ENCODE peak calls at places on chromosomes 11 and 22, in six cellular contexts. Z is CD8-positive, alpha-beta T cell; E is cardiac muscle cell; A is SK-N-SH; W is HCT116; O is right atrium auricular region. D is an unnamed sample.

GRCh38 chr11:106304274-106304673 is 226.8 kb downstream of the AASDHPPT start:
- DNase-seq in Z (no peak), E (no peak), A (no peak), W (no peak), O (no peak), D (no peak)

GRCh38 chr11:105109855-105110750 is 29.5 kb downstream of the CARD18 start:
- DNase-seq in Z (no peak), E (no peak), A (no peak), W (no peak), O (no peak), D (no peak)

GRCh38 chr11:13831707-13832106 is 130.8 kb upstream of the SPON1 start:
- DNase-seq in Z (no peak), E (no peak), A (no peak), W (no peak), O (no peak), D (no peak)

GRCh38 chr11:125110996-125111340 is 458 bp downstream of the TMEM218 start:
- DNase-seq in Z (no peak), E (peak), A (peak), W (no peak), O (no peak), D (no peak)

GRCh38 chr11:72609045-72609444 is 65.2 kb downstream of the PDE2A start:
- DNase-seq in Z (no peak), E (no peak), A (no peak), W (no peak), O (no peak), D (no peak)

GRCh38 chr11:10544491-10545470 is 3.8 kb upstream of the RNF141 start:
- DNase-seq in Z (no peak), E (no peak), A (no peak), W (no peak), O (no peak), D (no peak)

GRCh38 chr22:21937821-21938070 is 14.9 kb downstream of the PPM1F start:
- DNase-seq in Z (no peak), E (no peak), A (no peak), W (no peak), O (peak), D (no peak)

GRCh38 chr22:25016311-25016710 is 63.8 kb downstream of the KIAA1671 start:
- DNase-seq in Z (no peak), E (no peak), A (no peak), W (no peak), O (no peak), D (no peak)

GRCh38 chr22:24894998-24895397 is 51.5 kb downstream of the LHFPL7 start:
- DNase-seq in Z (no peak), E (peak), A (peak), W (peak), O (peak), D (no peak)

GRCh38 chr11:77069336-77069968 is 2.7 kb downstream of the CAPN5 start:
- DNase-seq in Z (no peak), E (no peak), A (no peak), W (no peak), O (peak), D (no peak)

GRCh38 chr11:66823700-66824099 is 19.5 kb upstream of the RCE1 start:
- DNase-seq in Z (no peak), E (no peak), A (no peak), W (no peak), O (no peak), D (no peak)

GRCh38 chr11:86737752-86738151 is 62.6 kb upstream of the PRSS23 start:
- DNase-seq in Z (no peak), E (no peak), A (no peak), W (no peak), O (no peak), D (no peak)

GRCh38 chr22:25775501-25775900 is 33.5 kb downstream of the MYO18B start:
- DNase-seq in Z (no peak), E (no peak), A (peak), W (no peak), O (no peak), D (no peak)

GRCh38 chr11:108034952-108035351 is 26.3 kb downstream of the CUL5 start:
- DNase-seq in Z (no peak), E (no peak), A (no peak), W (no peak), O (no peak), D (no peak)

GRCh38 chr11:107719062-107719461 is 7.2 kb upstream of the SLN start:
- DNase-seq in Z (no peak), E (no peak), A (no peak), W (no peak), O (no peak), D (no peak)

GRCh38 chr11:32586576-32587190 is 3.1 kb downstream of the EIF3M start:
- DNase-seq in Z (no peak), E (peak), A (peak), W (peak), O (no peak), D (no peak)

GRCh38 chr11:63683133-63683991 is 2.1 kb downstream of the RTN3 start:
- DNase-seq in Z (no peak), E (no peak), A (no peak), W (no peak), O (no peak), D (no peak)

GRCh38 chr22:37661160-37661924 is 2.8 kb downstream of the PDXP start:
- DNase-seq in Z (no peak), E (peak), A (peak), W (no peak), O (no peak), D (no peak)

GRCh38 chr22:40001800-40002577 is 7.2 kb downstream of the FAM83F start:
- DNase-seq in Z (no peak), E (no peak), A (no peak), W (no peak), O (no peak), D (no peak)

GRCh38 chr11:133162228-133162627 is 370.1 kb downstream of the OPCML start:
- DNase-seq in Z (no peak), E (no peak), A (no peak), W (no peak), O (no peak), D (no peak)

GRCh38 chr22:28051787-28052356 is 132.8 kb upstream of the PITPNB start:
- DNase-seq in Z (no peak), E (peak), A (peak), W (peak), O (peak), D (peak)

GRCh38 chr11:92050305-92050704 is 174.3 kb upstream of the FAT3 start:
- DNase-seq in Z (no peak), E (no peak), A (no peak), W (no peak), O (no peak), D (no peak)

GRCh38 chr22:24386814-24387550 is 40.4 kb upstream of the ADORA2A start:
- DNase-seq in Z (no peak), E (no peak), A (no peak), W (no peak), O (no peak), D (no peak)

GRCh38 chr11:111526501-111526900 is 11.9 kb downstream of the HOATZ start:
- DNase-seq in Z (no peak), E (no peak), A (no peak), W (no peak), O (no peak), D (no peak)

GRCh38 chr11:111527279-111527678 is 12.7 kb downstream of the HOATZ start:
- DNase-seq in Z (no peak), E (no peak), A (no peak), W (no peak), O (no peak), D (no peak)

GRCh38 chr11:111530091-111530490 is 10.4 kb upstream of the LAYN start:
- DNase-seq in Z (no peak), E (no peak), A (no peak), W (no peak), O (no peak), D (no peak)

GRCh38 chr11:111531156-111531555 is 9.4 kb upstream of the LAYN start:
- DNase-seq in Z (no peak), E (no peak), A (no peak), W (no peak), O (no peak), D (no peak)

GRCh38 chr11:111528557-111528956 is 12.0 kb upstream of the LAYN start:
- DNase-seq in Z (no peak), E (no peak), A (no peak), W (no peak), O (no peak), D (no peak)
- TF ChIP-seq CTCF in Z (no peak), E (no peak), A (peak), W (peak), O (no peak), D (no peak)

GRCh38 chr11:34997872-34998548 is 81.6 kb downstream of the PDHX start:
- DNase-seq in Z (no peak), E (no peak), A (peak), W (no peak), O (no peak), D (no peak)
- TF ChIP-seq CTCF in Z (peak), E (peak), A (peak), W (peak), O (peak), D (peak)

GRCh38 chr11:35146074-35146521 is 7.1 kb downstream of the CD44 start:
- DNase-seq in Z (no peak), E (no peak), A (no peak), W (no peak), O (no peak), D (no peak)

GRCh38 chr11:35144811-35145210 is 5.8 kb downstream of the CD44 start:
- DNase-seq in Z (no peak), E (no peak), A (no peak), W (no peak), O (no peak), D (no peak)

GRCh38 chr11:35146711-35147110 is 7.7 kb downstream of the CD44 start:
- DNase-seq in Z (no peak), E (no peak), A (no peak), W (no peak), O (no peak), D (no peak)

GRCh38 chr11:35144103-35144741 is 5.3 kb downstream of the CD44 start:
- DNase-seq in Z (peak), E (no peak), A (no peak), W (no peak), O (no peak), D (no peak)

DNA sequence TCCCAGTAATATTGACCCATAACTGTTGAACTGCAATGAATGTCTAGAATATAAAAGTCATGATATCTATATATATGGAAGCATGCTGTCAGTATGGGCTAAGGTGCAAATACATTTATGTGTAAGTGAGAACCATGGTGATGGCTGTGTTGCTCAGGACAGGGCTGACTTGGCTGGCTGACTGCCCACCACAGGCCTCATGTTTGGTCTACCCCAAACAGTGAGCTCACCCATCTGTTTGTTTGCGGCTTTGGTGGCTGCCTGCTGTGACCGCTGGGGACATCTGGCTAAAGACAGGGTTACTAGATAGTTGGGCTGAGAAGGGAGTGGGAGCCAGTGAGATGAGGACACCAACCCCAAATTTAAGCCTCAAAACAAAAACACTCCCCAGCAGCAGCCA is 6.3 kb downstream of the CD44 start:
- DNase-seq in Z (no peak), E (no peak), A (no peak), W (no peak), O (no peak), D (no peak)
- TF ChIP-seq CTCF in Z (no peak), E (no peak), A (no peak), W (no peak), O (no peak), D (no peak)

GRCh38 chr11:1534171-1534570 is 37.9 kb downstream of the DUSP8 start:
- DNase-seq in Z (no peak), E (no peak), A (no peak), W (no peak), O (no peak), D (no peak)
- TF ChIP-seq CTCF in Z (no peak), E (no peak), A (no peak), W (no peak), O (no peak), D (no peak)

DNA sequence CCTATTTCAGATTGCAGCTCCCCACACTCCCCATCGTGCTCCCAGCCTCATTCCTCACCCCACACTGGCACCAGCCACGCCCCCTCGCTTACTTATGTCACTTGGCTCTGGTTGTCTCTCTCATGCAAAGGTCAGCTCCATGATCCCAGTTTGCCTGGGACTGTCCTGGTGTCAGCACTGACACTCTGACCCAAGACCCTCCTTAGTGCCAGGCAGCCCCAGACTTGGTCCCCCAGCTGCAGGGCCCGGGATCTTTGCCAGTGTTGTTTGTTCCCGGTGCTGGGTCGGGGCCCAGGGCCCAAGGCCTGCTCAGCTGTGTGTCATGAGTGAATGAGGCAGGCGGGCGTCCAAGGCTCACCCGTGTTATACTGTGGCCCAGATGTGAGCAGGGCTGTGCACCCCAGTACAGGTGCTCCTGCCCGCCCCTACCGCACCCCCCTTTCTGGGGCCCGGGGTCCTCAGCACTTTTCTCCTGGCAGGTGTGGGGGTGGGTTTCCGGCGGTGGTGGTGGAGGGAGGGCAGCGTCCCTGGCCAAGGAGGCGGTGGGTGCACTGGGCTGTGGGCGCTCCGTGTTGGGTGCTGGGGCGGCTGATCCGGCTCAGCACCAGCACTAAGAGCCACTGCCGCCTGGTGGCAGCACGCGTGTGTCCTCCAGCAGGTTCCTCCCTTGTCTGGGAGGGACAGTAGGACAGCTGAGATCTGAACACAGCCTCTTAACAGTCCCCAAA is 19.5 kb downstream of the IL17REL start:
- DNase-seq in Z (peak), E (peak), A (peak), W (no peak), O (no peak), D (peak)
- TF ChIP-seq CTCF in Z (peak), E (peak), A (peak), W (peak), O (peak), D (peak)

GRCh38 chr11:94107363-94107762 is 21.3 kb upstream of the PANX1 start:
- DNase-seq in Z (no peak), E (no peak), A (no peak), W (no peak), O (no peak), D (no peak)
- TF ChIP-seq CTCF in Z (no peak), E (peak), A (no peak), W (peak), O (no peak), D (no peak)

GRCh38 chr22:32411829-32412592 is at the start of gene RTCB:
- DNase-seq in Z (peak), E (peak), A (peak), W (peak), O (peak), D (peak)

GRCh38 chr22:32410459-32410858 is 1.6 kb downstream of the RTCB start:
- DNase-seq in Z (no peak), E (no peak), A (no peak), W (no peak), O (no peak), D (no peak)

GRCh38 chr22:32411388-32411787 is 659 bp downstream of the RTCB start:
- DNase-seq in Z (no peak), E (no peak), A (peak), W (no peak), O (no peak), D (no peak)

GRCh38 chr22:32416556-32417085 is 4.6 kb upstream of the RTCB start:
- DNase-seq in Z (no peak), E (no peak), A (no peak), W (no peak), O (no peak), D (no peak)

DNA sequence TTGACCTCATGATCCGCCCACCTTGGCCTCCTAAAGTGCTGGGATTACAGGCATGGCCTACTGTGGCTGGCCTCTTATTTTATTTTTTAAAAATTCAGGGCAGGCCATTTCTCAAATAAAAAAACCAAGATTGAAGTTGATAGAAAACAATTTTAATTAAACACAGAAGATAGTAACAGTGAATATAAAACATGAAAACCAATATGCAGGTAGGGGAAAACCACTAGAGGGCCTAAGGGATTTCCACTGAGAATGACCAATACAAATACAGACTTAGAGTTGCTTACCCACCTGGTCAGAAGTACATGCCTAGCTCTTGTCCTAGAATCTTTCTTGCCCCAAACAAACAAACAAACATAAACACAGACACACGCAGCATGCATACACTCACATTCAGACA is 1.7 kb upstream of the RTCB start:
- DNase-seq in Z (no peak), E (peak), A (peak), W (peak), O (no peak), D (no peak)
- TF ChIP-seq CTCF in Z (no peak), E (peak), A (peak), W (peak), O (no peak), D (peak)

D was measured in Caco-2.